ENCODE peak calls at places on chromosomes 7 and 10, in eight cellular contexts. One of them, this sample, is unnamed.

GRCh38 chr10:98331888-98332287 is 63.9 kb upstream of the LOXL4 start:
- DNase-seq in body of pancreas: no peak
- DNase-seq in stomach: no peak
- DNase-seq in Peyer's patch: no peak
- DNase-seq in IMR-90: no peak
- DNase-seq in A549: peak; percentile 38
- DNase-seq in heart left ventricle: no peak
- DNase-seq in H54: peak; percentile 57
- DNase-seq in this sample: no peak

GRCh38 chr7:29288534-29289091 is 94.0 kb downstream of the CHN2 start:
- DNase-seq in Peyer's patch: no peak
- DNase-seq in stomach: no peak
- DNase-seq in A549: no peak
- DNase-seq in heart left ventricle: no peak
- DNase-seq in IMR-90: no peak
- DNase-seq in body of pancreas: no peak
- DNase-seq in H54: no peak
- DNase-seq in this sample: no peak

GRCh38 chr10:108789911-108790310 is 1133.4 kb downstream of the XPNPEP1 start:
- DNase-seq in IMR-90: peak; percentile 60
- DNase-seq in stomach: no peak
- DNase-seq in H54: peak; percentile 7
- DNase-seq in Peyer's patch: no peak
- DNase-seq in A549: no peak
- DNase-seq in body of pancreas: no peak
- DNase-seq in heart left ventricle: no peak
- DNase-seq in this sample: no peak

GRCh38 chr7:138440460-138440859 is 19.6 kb upstream of the TRIM24 start:
- DNase-seq in body of pancreas: no peak
- DNase-seq in IMR-90: no peak
- DNase-seq in A549: no peak
- DNase-seq in heart left ventricle: no peak
- DNase-seq in H54: no peak
- DNase-seq in Peyer's patch: no peak
- DNase-seq in stomach: no peak
- DNase-seq in this sample: no peak

GRCh38 chr10:82358486-82359097 is 483.6 kb downstream of the NRG3 start:
- DNase-seq in IMR-90: peak; percentile 6
- DNase-seq in A549: no peak
- DNase-seq in H54: no peak
- DNase-seq in stomach: no peak
- DNase-seq in Peyer's patch: no peak
- DNase-seq in heart left ventricle: peak; percentile 55
- DNase-seq in body of pancreas: no peak
- DNase-seq in this sample: no peak

GRCh38 chr10:29734980-29735627 is 100.3 kb upstream of the SVIL start:
- DNase-seq in heart left ventricle: peak; percentile 88
- DNase-seq in body of pancreas: peak; percentile 68
- DNase-seq in H54: peak; percentile 56
- DNase-seq in Peyer's patch: peak; percentile 68
- DNase-seq in IMR-90: no peak
- DNase-seq in A549: peak; percentile 36
- DNase-seq in stomach: peak; percentile 61
- DNase-seq in this sample: peak; percentile 64

GRCh38 chr7:3232228-3232627 is 68.8 kb upstream of the SDK1 start:
- DNase-seq in stomach: no peak
- DNase-seq in heart left ventricle: no peak
- DNase-seq in A549: no peak
- DNase-seq in H54: no peak
- DNase-seq in IMR-90: no peak
- DNase-seq in Peyer's patch: no peak
- DNase-seq in body of pancreas: no peak
- DNase-seq in this sample: no peak

GRCh38 chr7:158541330-158542010 is 46.2 kb downstream of the PTPRN2 start:
- DNase-seq in body of pancreas: no peak
- DNase-seq in H54: no peak
- DNase-seq in heart left ventricle: no peak
- DNase-seq in stomach: no peak
- DNase-seq in A549: no peak
- DNase-seq in IMR-90: no peak
- DNase-seq in Peyer's patch: peak; percentile 61
- DNase-seq in this sample: no peak

GRCh38 chr10:129728246-129728820 is 235.7 kb downstream of the EBF3 start:
- DNase-seq in Peyer's patch: no peak
- DNase-seq in A549: no peak
- DNase-seq in heart left ventricle: peak; percentile 48
- DNase-seq in stomach: no peak
- DNase-seq in IMR-90: no peak
- DNase-seq in H54: no peak
- DNase-seq in body of pancreas: no peak
- DNase-seq in this sample: no peak

GRCh38 chr7:16171928-16172327 is 249.4 kb downstream of the CRPPA start:
- DNase-seq in H54: no peak
- DNase-seq in IMR-90: peak; percentile 7
- DNase-seq in Peyer's patch: no peak
- DNase-seq in A549: no peak
- DNase-seq in stomach: no peak
- DNase-seq in heart left ventricle: no peak
- DNase-seq in body of pancreas: no peak
- DNase-seq in this sample: no peak

GRCh38 chr10:25382029-25382810 is 207.4 kb downstream of the GPR158 start:
- DNase-seq in A549: no peak
- DNase-seq in IMR-90: no peak
- DNase-seq in Peyer's patch: no peak
- DNase-seq in stomach: no peak
- DNase-seq in H54: no peak
- DNase-seq in body of pancreas: no peak
- DNase-seq in heart left ventricle: no peak
- DNase-seq in this sample: no peak

GRCh38 chr10:74558403-74558802 is 268.0 kb upstream of the KAT6B start:
- DNase-seq in body of pancreas: no peak
- DNase-seq in IMR-90: no peak
- DNase-seq in H54: no peak
- DNase-seq in heart left ventricle: no peak
- DNase-seq in A549: no peak
- DNase-seq in stomach: no peak
- DNase-seq in Peyer's patch: no peak
- DNase-seq in this sample: no peak

GRCh38 chr10:70742537-70743429 is 42.4 kb downstream of the TBATA start:
- DNase-seq in A549: no peak
- DNase-seq in stomach: no peak
- DNase-seq in IMR-90: peak; percentile 72
- DNase-seq in heart left ventricle: peak; percentile 69
- DNase-seq in body of pancreas: no peak
- DNase-seq in H54: no peak
- DNase-seq in Peyer's patch: peak; percentile 58
- DNase-seq in this sample: no peak

GRCh38 chr10:30959855-30960247 is 71.8 kb downstream of the ZNF438 start:
- DNase-seq in heart left ventricle: no peak
- DNase-seq in stomach: no peak
- DNase-seq in Peyer's patch: no peak
- DNase-seq in H54: no peak
- DNase-seq in body of pancreas: no peak
- DNase-seq in IMR-90: no peak
- DNase-seq in A549: no peak
- DNase-seq in this sample: no peak

GRCh38 chr10:113958631-113959382 is 84.9 kb upstream of the ADRB1 start:
- DNase-seq in IMR-90: peak; percentile 93
- DNase-seq in H54: peak; percentile 70
- DNase-seq in stomach: peak; percentile 46
- DNase-seq in Peyer's patch: peak; percentile 83
- DNase-seq in heart left ventricle: no peak
- DNase-seq in body of pancreas: no peak
- DNase-seq in A549: peak; percentile 90
- DNase-seq in this sample: peak; percentile 31

GRCh38 chr10:58859541-58859940 is 316.9 kb upstream of the PHYHIPL start:
- DNase-seq in A549: no peak
- DNase-seq in H54: no peak
- DNase-seq in body of pancreas: no peak
- DNase-seq in stomach: no peak
- DNase-seq in heart left ventricle: no peak
- DNase-seq in IMR-90: peak; percentile 16
- DNase-seq in Peyer's patch: no peak
- DNase-seq in this sample: no peak

GRCh38 chr7:50304158-50304910 is at the start of gene IKZF1:
- DNase-seq in H54: no peak
- DNase-seq in IMR-90: no peak
- DNase-seq in body of pancreas: peak; percentile 22
- DNase-seq in stomach: peak; percentile 65
- DNase-seq in Peyer's patch: peak; percentile 88
- DNase-seq in A549: no peak
- DNase-seq in heart left ventricle: peak; percentile 88
- DNase-seq in this sample: peak; percentile 60
- TF ChIP-seq POLR2A in H54: no peak
- TF ChIP-seq POLR2A in IMR-90: no peak
- TF ChIP-seq POLR2A in body of pancreas: no peak
- TF ChIP-seq POLR2A in stomach: no peak
- TF ChIP-seq POLR2A in Peyer's patch: no peak
- TF ChIP-seq POLR2A in A549: no peak
- TF ChIP-seq POLR2A in heart left ventricle: no peak
- TF ChIP-seq POLR2A in this sample: no peak

GRCh38 chr7:128859232-128860157 is 3.2 kb upstream of the ATP6V1F start:
- DNase-seq in IMR-90: no peak
- DNase-seq in A549: no peak
- DNase-seq in Peyer's patch: no peak
- DNase-seq in stomach: peak; percentile 51
- DNase-seq in heart left ventricle: peak; percentile 71
- DNase-seq in body of pancreas: no peak
- DNase-seq in H54: no peak
- DNase-seq in this sample: no peak

GRCh38 chr7:128861957-128862570 is 592 bp upstream of the ATP6V1F start:
- DNase-seq in A549: no peak
- DNase-seq in body of pancreas: no peak
- DNase-seq in stomach: no peak
- DNase-seq in heart left ventricle: no peak
- DNase-seq in H54: no peak
- DNase-seq in Peyer's patch: no peak
- DNase-seq in IMR-90: no peak
- DNase-seq in this sample: no peak

GRCh38 chr7:128858380-128859231 is 4.0 kb upstream of the ATP6V1F start:
- DNase-seq in heart left ventricle: peak; percentile 73
- DNase-seq in stomach: no peak
- DNase-seq in A549: no peak
- DNase-seq in body of pancreas: no peak
- DNase-seq in H54: no peak
- DNase-seq in Peyer's patch: no peak
- DNase-seq in IMR-90: no peak
- DNase-seq in this sample: no peak

GRCh38 chr7:128862571-128863432 is at the start of gene ATP6V1F:
- DNase-seq in A549: peak; percentile 98
- DNase-seq in IMR-90: peak; percentile 96
- DNase-seq in stomach: peak; percentile 99
- DNase-seq in H54: peak; percentile 98
- DNase-seq in body of pancreas: peak; percentile 99
- DNase-seq in Peyer's patch: peak; percentile 99
- DNase-seq in heart left ventricle: peak; percentile 100
- DNase-seq in this sample: peak; percentile 98

GRCh38 chr7:128860158-128861073 is 2.2 kb upstream of the ATP6V1F start:
- DNase-seq in IMR-90: peak; percentile 81
- DNase-seq in H54: peak; percentile 42
- DNase-seq in stomach: no peak
- DNase-seq in body of pancreas: no peak
- DNase-seq in heart left ventricle: no peak
- DNase-seq in Peyer's patch: no peak
- DNase-seq in A549: no peak
- DNase-seq in this sample: no peak
- TF ChIP-seq POLR2A in IMR-90: no peak
- TF ChIP-seq POLR2A in H54: no peak
- TF ChIP-seq POLR2A in stomach: no peak
- TF ChIP-seq POLR2A in body of pancreas: no peak
- TF ChIP-seq POLR2A in heart left ventricle: no peak
- TF ChIP-seq POLR2A in Peyer's patch: no peak
- TF ChIP-seq POLR2A in A549: no peak
- TF ChIP-seq POLR2A in this sample: no peak

GRCh38 chr10:60944910-60945297 is 919 bp upstream of the RHOBTB1 start:
- DNase-seq in IMR-90: no peak
- DNase-seq in stomach: no peak
- DNase-seq in A549: no peak
- DNase-seq in H54: no peak
- DNase-seq in Peyer's patch: no peak
- DNase-seq in heart left ventricle: no peak
- DNase-seq in body of pancreas: no peak
- DNase-seq in this sample: no peak

GRCh38 chr10:60942604-60943269 is 1.2 kb downstream of the RHOBTB1 start:
- DNase-seq in heart left ventricle: peak; percentile 71
- DNase-seq in Peyer's patch: peak; percentile 82
- DNase-seq in H54: no peak
- DNase-seq in IMR-90: peak; percentile 31
- DNase-seq in body of pancreas: peak; percentile 42
- DNase-seq in stomach: peak; percentile 37
- DNase-seq in A549: peak; percentile 54
- DNase-seq in this sample: peak; percentile 67

GRCh38 chr10:60943372-60944158 is 420 bp downstream of the RHOBTB1 start:
- DNase-seq in A549: peak; percentile 70
- DNase-seq in Peyer's patch: peak; percentile 70
- DNase-seq in H54: peak; percentile 42
- DNase-seq in IMR-90: peak; percentile 40
- DNase-seq in body of pancreas: peak; percentile 71
- DNase-seq in heart left ventricle: peak; percentile 85
- DNase-seq in stomach: peak; percentile 66
- DNase-seq in this sample: peak; percentile 74

GRCh38 chr10:60942134-60942533 is 1.9 kb downstream of the RHOBTB1 start:
- DNase-seq in stomach: no peak
- DNase-seq in A549: no peak
- DNase-seq in Peyer's patch: no peak
- DNase-seq in H54: no peak
- DNase-seq in body of pancreas: no peak
- DNase-seq in IMR-90: no peak
- DNase-seq in heart left ventricle: no peak
- DNase-seq in this sample: no peak

GRCh38 chr10:60944159-60944909 is at the start of gene RHOBTB1:
- DNase-seq in IMR-90: peak; percentile 83
- DNase-seq in Peyer's patch: peak; percentile 83
- DNase-seq in heart left ventricle: peak; percentile 88
- DNase-seq in stomach: peak; percentile 82
- DNase-seq in H54: peak; percentile 70
- DNase-seq in body of pancreas: peak; percentile 83
- DNase-seq in A549: peak; percentile 81
- DNase-seq in this sample: peak; percentile 84
- TF ChIP-seq POLR2A in IMR-90: peak; percentile 90
- TF ChIP-seq POLR2A in Peyer's patch: peak; percentile 63
- TF ChIP-seq POLR2A in heart left ventricle: peak; percentile 14
- TF ChIP-seq POLR2A in stomach: peak; percentile 7
- TF ChIP-seq POLR2A in H54: peak; percentile 67
- TF ChIP-seq POLR2A in body of pancreas: peak; percentile 95
- TF ChIP-seq POLR2A in A549: no peak
- TF ChIP-seq POLR2A in this sample: peak; percentile 94

DNA sequence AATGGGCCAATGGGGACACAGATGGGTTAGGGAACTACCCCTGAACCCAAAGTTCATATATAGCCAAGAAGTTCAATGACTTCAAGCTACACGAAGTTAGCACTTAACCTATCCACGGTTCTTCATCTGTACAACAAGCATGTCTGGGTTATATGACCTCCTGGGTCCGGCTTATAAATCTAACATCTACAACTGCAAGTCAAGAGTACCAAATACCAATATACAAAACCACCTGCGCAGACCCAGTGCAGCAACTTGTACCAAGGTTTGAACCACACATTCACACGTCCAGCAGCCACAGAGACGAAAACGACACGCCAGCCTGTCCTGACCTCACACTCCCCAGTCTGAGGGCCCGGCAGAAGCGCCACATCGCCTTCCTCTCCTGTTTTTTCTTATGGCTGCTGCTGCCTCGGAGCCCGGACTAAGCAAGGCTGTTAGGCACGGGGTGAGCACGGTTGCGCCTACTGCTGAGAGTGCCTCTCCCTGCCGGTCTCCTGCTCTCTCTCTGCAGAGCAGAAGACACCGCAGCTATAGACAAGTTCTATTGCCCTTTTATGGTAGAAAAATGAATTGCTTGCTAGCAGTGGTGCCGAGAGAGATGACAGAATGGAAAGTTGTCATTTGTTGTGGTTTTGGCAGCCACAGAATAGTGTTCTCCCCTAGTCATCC is 86.3 kb downstream of the RNF216 start:
- DNase-seq in stomach: no peak
- DNase-seq in body of pancreas: no peak
- DNase-seq in A549: no peak
- DNase-seq in Peyer's patch: peak; percentile 77
- DNase-seq in heart left ventricle: peak; percentile 76
- DNase-seq in H54: no peak
- DNase-seq in IMR-90: peak; percentile 89
- DNase-seq in this sample: no peak
- TF ChIP-seq POLR2A in stomach: peak; percentile 34
- TF ChIP-seq POLR2A in body of pancreas: no peak
- TF ChIP-seq POLR2A in A549: no peak
- TF ChIP-seq POLR2A in Peyer's patch: peak; percentile 16
- TF ChIP-seq POLR2A in heart left ventricle: no peak
- TF ChIP-seq POLR2A in H54: no peak
- TF ChIP-seq POLR2A in IMR-90: peak; percentile 85
- TF ChIP-seq POLR2A in this sample: peak; percentile 34

This sample was measured in adrenal gland.